ENCODE peak calls at places on chromosome 20, in six cellular contexts. One of them, this sample, is unnamed.

GRCh38 chr20:11128131-11128831 is 454.5 kb upstream of the JAG1 start:
- DNase-seq in progenitor cell of endocrine pancreas: no peak
- DNase-seq in gastrocnemius medialis: no peak
- DNase-seq in stomach: no peak
- DNase-seq in RWPE2: no peak
- DNase-seq in GM23338: no peak
- DNase-seq in this sample: no peak

GRCh38 chr20:49757597-49757996 is 43.9 kb upstream of the B4GALT5 start:
- DNase-seq in progenitor cell of endocrine pancreas: no peak
- DNase-seq in gastrocnemius medialis: no peak
- DNase-seq in stomach: no peak
- DNase-seq in RWPE2: no peak
- DNase-seq in GM23338: no peak
- DNase-seq in this sample: no peak

GRCh38 chr20:45305262-45305661 is 1.4 kb upstream of the RBPJL start:
- DNase-seq in progenitor cell of endocrine pancreas: no peak
- DNase-seq in gastrocnemius medialis: no peak
- DNase-seq in stomach: no peak
- DNase-seq in RWPE2: no peak
- DNase-seq in GM23338: peak
- DNase-seq in this sample: no peak

GRCh38 chr20:59412896-59413295 is 112.5 kb downstream of the EDN3 start:
- DNase-seq in progenitor cell of endocrine pancreas: no peak
- DNase-seq in gastrocnemius medialis: no peak
- DNase-seq in stomach: no peak
- DNase-seq in RWPE2: no peak
- DNase-seq in GM23338: peak
- DNase-seq in this sample: no peak

GRCh38 chr20:55488593-55488992 is 516.7 kb downstream of the CBLN4 start:
- DNase-seq in progenitor cell of endocrine pancreas: no peak
- DNase-seq in gastrocnemius medialis: no peak
- DNase-seq in stomach: no peak
- DNase-seq in RWPE2: no peak
- DNase-seq in GM23338: no peak
- DNase-seq in this sample: no peak

GRCh38 chr20:51385941-51386530 is 156.5 kb downstream of the NFATC2 start:
- DNase-seq in progenitor cell of endocrine pancreas: no peak
- DNase-seq in gastrocnemius medialis: no peak
- DNase-seq in stomach: no peak
- DNase-seq in RWPE2: peak
- DNase-seq in GM23338: peak
- DNase-seq in this sample: no peak

GRCh38 chr20:32460683-32461320 is 102.7 kb downstream of the ASXL1 start:
- DNase-seq in progenitor cell of endocrine pancreas: no peak
- DNase-seq in gastrocnemius medialis: no peak
- DNase-seq in stomach: no peak
- DNase-seq in RWPE2: peak
- DNase-seq in GM23338: no peak
- DNase-seq in this sample: no peak

GRCh38 chr20:38321959-38322598 is 18.1 kb downstream of the BPI start:
- DNase-seq in progenitor cell of endocrine pancreas: no peak
- DNase-seq in gastrocnemius medialis: peak
- DNase-seq in stomach: no peak
- DNase-seq in RWPE2: no peak
- DNase-seq in GM23338: peak
- DNase-seq in this sample: peak

GRCh38 chr20:47887477-47888080 is 102.3 kb upstream of the SULF2 start:
- DNase-seq in progenitor cell of endocrine pancreas: no peak
- DNase-seq in gastrocnemius medialis: no peak
- DNase-seq in stomach: no peak
- DNase-seq in RWPE2: peak
- DNase-seq in GM23338: no peak
- DNase-seq in this sample: no peak

GRCh38 chr20:45073182-45073581 is 27.7 kb downstream of the KCNS1 start:
- DNase-seq in progenitor cell of endocrine pancreas: no peak
- DNase-seq in gastrocnemius medialis: no peak
- DNase-seq in stomach: no peak
- DNase-seq in RWPE2: no peak
- DNase-seq in GM23338: no peak
- DNase-seq in this sample: no peak

GRCh38 chr20:50594231-50594590 is 84.0 kb downstream of the PTPN1 start:
- DNase-seq in progenitor cell of endocrine pancreas: no peak
- DNase-seq in gastrocnemius medialis: no peak
- DNase-seq in stomach: no peak
- DNase-seq in RWPE2: no peak
- DNase-seq in GM23338: no peak
- DNase-seq in this sample: no peak

GRCh38 chr20:23995905-23996666 is 7.5 kb upstream of the GGTLC1 start:
- DNase-seq in progenitor cell of endocrine pancreas: no peak
- DNase-seq in gastrocnemius medialis: no peak
- DNase-seq in stomach: peak
- DNase-seq in RWPE2: no peak
- DNase-seq in GM23338: peak
- DNase-seq in this sample: peak

GRCh38 chr20:4603724-4604123 is 118.0 kb upstream of the PRND start:
- DNase-seq in progenitor cell of endocrine pancreas: no peak
- DNase-seq in gastrocnemius medialis: no peak
- DNase-seq in stomach: no peak
- DNase-seq in RWPE2: no peak
- DNase-seq in GM23338: no peak
- DNase-seq in this sample: peak

GRCh38 chr20:4602297-4602631 is 119.4 kb upstream of the PRND start:
- DNase-seq in progenitor cell of endocrine pancreas: no peak
- DNase-seq in gastrocnemius medialis: no peak
- DNase-seq in stomach: no peak
- DNase-seq in RWPE2: no peak
- DNase-seq in GM23338: peak
- DNase-seq in this sample: no peak

GRCh38 chr20:4606046-4606445 is 115.7 kb upstream of the PRND start:
- DNase-seq in progenitor cell of endocrine pancreas: no peak
- DNase-seq in gastrocnemius medialis: no peak
- DNase-seq in stomach: no peak
- DNase-seq in RWPE2: no peak
- DNase-seq in GM23338: no peak
- DNase-seq in this sample: no peak

GRCh38 chr20:4605166-4605565 is 116.5 kb upstream of the PRND start:
- DNase-seq in progenitor cell of endocrine pancreas: no peak
- DNase-seq in gastrocnemius medialis: no peak
- DNase-seq in stomach: no peak
- DNase-seq in RWPE2: no peak
- DNase-seq in GM23338: no peak
- DNase-seq in this sample: no peak

DNA sequence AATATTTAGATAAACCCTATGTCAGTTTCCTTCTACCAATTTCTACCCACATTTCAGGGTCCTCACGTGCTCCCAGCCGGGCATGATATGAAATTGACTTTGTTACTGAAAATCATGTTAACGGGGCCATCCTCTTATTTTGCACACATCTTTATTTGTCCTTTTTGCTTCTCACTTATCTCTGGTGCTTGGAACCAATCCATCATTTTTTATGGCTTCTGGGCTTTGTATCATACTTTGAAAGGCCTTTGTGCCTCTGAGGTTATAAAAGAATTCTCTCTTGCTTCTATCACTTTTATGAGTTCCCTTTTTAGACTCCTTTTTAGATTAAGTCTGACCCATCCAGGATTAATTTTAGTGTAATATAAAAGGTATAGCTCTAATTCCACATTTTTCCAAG is 117.1 kb upstream of the PRND start:
- DNase-seq in progenitor cell of endocrine pancreas: no peak
- DNase-seq in gastrocnemius medialis: no peak
- DNase-seq in stomach: no peak
- DNase-seq in RWPE2: no peak
- DNase-seq in GM23338: no peak
- DNase-seq in this sample: no peak
- TF ChIP-seq CTCF in progenitor cell of endocrine pancreas: no peak
- TF ChIP-seq CTCF in gastrocnemius medialis: no peak
- TF ChIP-seq CTCF in stomach: no peak
- TF ChIP-seq CTCF in RWPE2: no peak
- TF ChIP-seq CTCF in GM23338: no peak
- TF ChIP-seq CTCF in this sample: no peak

DNA sequence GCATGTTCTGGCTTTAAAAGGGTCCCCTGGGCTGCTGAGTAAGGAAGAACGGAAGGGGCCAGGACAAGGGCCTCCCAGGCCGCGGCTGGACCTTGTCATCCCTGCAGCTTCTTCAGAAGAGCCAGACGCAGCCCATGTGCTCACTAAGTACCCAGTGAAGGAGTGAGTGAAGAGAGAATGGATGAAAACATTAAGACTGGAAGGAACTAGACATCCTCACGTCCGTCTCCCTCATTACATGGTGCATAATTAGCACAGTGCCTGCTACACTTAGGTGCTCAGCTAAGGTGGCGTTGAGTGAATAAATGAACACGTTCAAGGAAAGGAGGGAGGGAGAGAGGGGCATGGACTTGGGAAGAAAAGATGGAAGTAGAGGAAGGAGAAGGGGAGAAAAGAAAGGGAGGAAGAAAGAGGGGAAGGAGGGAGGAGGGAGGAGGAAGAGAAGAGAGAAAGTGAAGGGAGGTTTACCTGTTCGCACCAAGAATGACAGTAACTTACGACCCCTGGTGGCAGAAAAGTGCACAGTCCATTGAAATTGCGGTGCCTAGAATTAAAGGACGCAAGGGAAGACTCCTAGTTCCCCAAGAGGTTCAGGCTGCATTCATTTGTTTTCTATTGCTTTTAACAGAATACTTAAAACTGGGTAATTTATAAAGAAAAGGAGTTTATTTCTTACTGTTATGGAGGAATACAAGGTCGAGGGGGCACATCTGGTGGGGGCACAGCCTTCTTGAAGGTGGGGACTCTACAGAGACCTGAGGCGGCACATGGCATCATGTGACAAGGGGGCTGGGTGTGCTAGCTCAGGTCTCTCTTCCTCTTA is 8.0 kb downstream of the TP53RK start:
- DNase-seq in progenitor cell of endocrine pancreas: peak
- DNase-seq in gastrocnemius medialis: peak
- DNase-seq in stomach: peak
- DNase-seq in RWPE2: no peak
- DNase-seq in GM23338: peak
- DNase-seq in this sample: no peak
- TF ChIP-seq CTCF in progenitor cell of endocrine pancreas: peak
- TF ChIP-seq CTCF in gastrocnemius medialis: peak
- TF ChIP-seq CTCF in stomach: no peak
- TF ChIP-seq CTCF in RWPE2: peak
- TF ChIP-seq CTCF in GM23338: peak
- TF ChIP-seq CTCF in this sample: peak

GRCh38 chr20:6184086-6184485 is 61.3 kb upstream of the FERMT1 start:
- DNase-seq in progenitor cell of endocrine pancreas: no peak
- DNase-seq in gastrocnemius medialis: no peak
- DNase-seq in stomach: no peak
- DNase-seq in RWPE2: no peak
- DNase-seq in GM23338: peak
- DNase-seq in this sample: no peak

GRCh38 chr20:6180531-6180930 is 57.7 kb upstream of the FERMT1 start:
- DNase-seq in progenitor cell of endocrine pancreas: no peak
- DNase-seq in gastrocnemius medialis: no peak
- DNase-seq in stomach: no peak
- DNase-seq in RWPE2: no peak
- DNase-seq in GM23338: no peak
- DNase-seq in this sample: no peak

DNA sequence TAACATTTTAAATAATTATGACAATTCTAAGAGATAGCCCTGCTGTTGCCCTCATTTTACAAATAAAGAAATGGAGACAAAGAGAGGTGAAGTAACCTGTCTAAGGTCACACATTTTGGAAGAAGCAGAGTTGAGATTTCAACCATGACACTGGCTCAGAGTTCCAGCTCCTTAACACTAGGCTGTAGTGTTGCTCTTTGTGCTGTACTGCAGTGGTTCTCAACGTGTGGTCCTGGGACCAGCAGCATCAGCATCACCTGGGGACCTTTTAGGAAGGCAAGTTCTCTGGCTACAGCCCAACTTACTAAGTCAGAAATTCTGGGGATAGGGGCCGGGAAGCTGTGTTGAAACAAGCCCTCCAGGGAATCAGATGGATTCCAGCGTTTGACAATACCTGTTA is 62.4 kb upstream of the FERMT1 start:
- DNase-seq in progenitor cell of endocrine pancreas: no peak
- DNase-seq in gastrocnemius medialis: no peak
- DNase-seq in stomach: no peak
- DNase-seq in RWPE2: no peak
- DNase-seq in GM23338: peak
- DNase-seq in this sample: no peak
- TF ChIP-seq CTCF in progenitor cell of endocrine pancreas: peak
- TF ChIP-seq CTCF in gastrocnemius medialis: no peak
- TF ChIP-seq CTCF in stomach: no peak
- TF ChIP-seq CTCF in RWPE2: peak
- TF ChIP-seq CTCF in GM23338: peak
- TF ChIP-seq CTCF in this sample: no peak

GRCh38 chr20:4896971-4897497 is 104.3 kb downstream of the SLC23A2 start:
- DNase-seq in progenitor cell of endocrine pancreas: no peak
- DNase-seq in gastrocnemius medialis: no peak
- DNase-seq in stomach: no peak
- DNase-seq in RWPE2: no peak
- DNase-seq in GM23338: peak
- DNase-seq in this sample: no peak
- TF ChIP-seq CTCF in progenitor cell of endocrine pancreas: peak
- TF ChIP-seq CTCF in gastrocnemius medialis: no peak
- TF ChIP-seq CTCF in stomach: no peak
- TF ChIP-seq CTCF in RWPE2: no peak
- TF ChIP-seq CTCF in GM23338: peak
- TF ChIP-seq CTCF in this sample: no peak

DNA sequence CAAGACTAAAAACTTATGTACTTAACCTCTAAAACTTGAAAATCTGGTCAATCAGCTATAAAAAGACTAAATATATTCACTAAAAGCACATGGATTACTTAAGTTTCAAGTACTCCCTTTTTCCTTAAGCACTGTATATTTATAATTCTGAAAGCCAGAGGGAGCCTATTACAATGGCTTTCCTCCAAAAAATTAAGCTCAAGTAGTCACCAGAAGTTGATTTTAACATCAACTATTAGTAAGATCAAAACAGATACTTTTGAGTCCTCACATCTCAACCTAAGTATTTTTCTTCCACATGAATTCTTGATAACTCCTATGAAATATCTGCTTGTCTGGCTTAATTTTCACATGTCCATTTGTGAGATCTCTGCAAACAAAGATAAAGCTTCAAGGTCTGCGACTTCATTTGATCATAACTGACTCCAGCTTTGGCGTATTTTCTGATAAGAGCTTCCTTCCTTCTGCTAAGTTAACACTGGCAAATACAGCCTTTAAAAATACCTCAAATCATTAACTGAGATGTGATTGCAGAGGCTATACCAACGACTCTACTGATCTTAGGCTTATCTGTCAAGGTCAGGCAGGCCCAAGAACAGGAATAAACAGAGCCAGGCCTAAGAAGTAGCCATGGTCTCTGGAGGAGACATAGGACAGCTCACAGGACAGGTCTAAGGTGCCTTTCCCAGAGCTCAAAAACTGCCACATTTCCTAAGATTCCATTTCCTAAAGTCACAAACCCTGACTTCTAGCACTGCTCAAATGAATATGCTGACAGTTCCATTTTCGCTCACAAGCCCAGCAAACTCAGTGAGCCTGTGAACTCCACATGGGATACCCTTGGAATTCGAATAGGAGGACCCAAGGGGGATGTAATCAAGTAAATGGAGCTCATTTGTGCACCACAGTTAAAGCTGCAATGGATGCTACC is 10.0 kb downstream of the SNX5 start:
- DNase-seq in progenitor cell of endocrine pancreas: no peak
- DNase-seq in gastrocnemius medialis: no peak
- DNase-seq in stomach: no peak
- DNase-seq in RWPE2: no peak
- DNase-seq in GM23338: peak
- DNase-seq in this sample: no peak
- TF ChIP-seq CTCF in progenitor cell of endocrine pancreas: no peak
- TF ChIP-seq CTCF in gastrocnemius medialis: peak
- TF ChIP-seq CTCF in stomach: no peak
- TF ChIP-seq CTCF in RWPE2: no peak
- TF ChIP-seq CTCF in GM23338: no peak
- TF ChIP-seq CTCF in this sample: no peak

GRCh38 chr20:7883741-7884140 is 56.5 kb downstream of the HAO1 start:
- DNase-seq in progenitor cell of endocrine pancreas: no peak
- DNase-seq in gastrocnemius medialis: no peak
- DNase-seq in stomach: no peak
- DNase-seq in RWPE2: no peak
- DNase-seq in GM23338: no peak
- DNase-seq in this sample: no peak
- TF ChIP-seq CTCF in progenitor cell of endocrine pancreas: no peak
- TF ChIP-seq CTCF in gastrocnemius medialis: no peak
- TF ChIP-seq CTCF in stomach: no peak
- TF ChIP-seq CTCF in RWPE2: no peak
- TF ChIP-seq CTCF in GM23338: no peak
- TF ChIP-seq CTCF in this sample: no peak

This sample was measured in LNCaP clone FGC.